ENCODE peak calls at places on chromosome X, in nine cellular contexts. X is neuronal stem cell, R is BE2C, L is tibial artery, Q is IMR-90, V is lower leg skin, G is astrocyte of the spinal cord, D is cardiac muscle cell, Y is Caco-2. H is an unnamed sample.

GRCh38 chrX:31314921-31315320 is 243.1 kb upstream of the FTHL17 start:
- DNase-seq in X (no peak), R (no peak), L (no peak), Q (peak), V (no peak), G (peak), D (no peak), Y (no peak), H (peak)

GRCh38 chrX:15497865-15498264 is 2.7 kb upstream of the BMX start:
- DNase-seq in X (peak), R (peak), L (peak), Q (peak), V (no peak), G (peak), D (peak), Y (peak), H (peak)

GRCh38 chrX:106698693-106699092 is 27.8 kb upstream of the RNF128 start:
- DNase-seq in X (no peak), R (no peak), L (no peak), Q (peak), V (no peak), G (peak), D (no peak), Y (no peak), H (peak)

GRCh38 chrX:109709129-109709631 is 23.9 kb downstream of the ACSL4 start:
- DNase-seq in X (no peak), R (no peak), L (no peak), Q (peak), V (no peak), G (peak), D (no peak), Y (peak), H (peak)

GRCh38 chrX:55907968-55908607 is 190.5 kb downstream of the RRAGB start:
- DNase-seq in X (peak), R (peak), L (peak), Q (no peak), V (peak), G (peak), D (peak), Y (peak), H (peak)

GRCh38 chrX:125132274-125132673 is 187.4 kb upstream of the TEX13C start:
- DNase-seq in X (no peak), R (no peak), L (no peak), Q (peak), V (no peak), G (no peak), D (no peak), Y (no peak), H (peak)

GRCh38 chrX:43693602-43694406 is 37.7 kb downstream of the MAOA start:
- DNase-seq in X (no peak), R (no peak), L (no peak), Q (no peak), V (no peak), G (peak), D (no peak), Y (peak), H (peak)

GRCh38 chrX:104695593-104695992 is 129.6 kb downstream of the IL1RAPL2 start:
- DNase-seq in X (no peak), R (no peak), L (no peak), Q (no peak), V (no peak), G (no peak), D (no peak), Y (no peak), H (no peak)

GRCh38 chrX:11111947-11112346 is 815 bp downstream of the HCCS start:
- DNase-seq in X (no peak), R (no peak), L (no peak), Q (no peak), V (no peak), G (no peak), D (no peak), Y (no peak), H (no peak)

GRCh38 chrX:26071618-26072017 is 66.5 kb upstream of the MAGEB18 start:
- DNase-seq in X (no peak), R (no peak), L (no peak), Q (no peak), V (no peak), G (no peak), D (no peak), Y (no peak), H (no peak)

GRCh38 chrX:32185160-32185559 is 1026.2 kb downstream of the DMD start:
- DNase-seq in X (no peak), R (no peak), L (no peak), Q (no peak), V (no peak), G (no peak), D (no peak), Y (peak), H (no peak)

GRCh38 chrX:13372203-13372980 is 52.5 kb upstream of the ATXN3L start:
- DNase-seq in X (no peak), R (no peak), L (no peak), Q (no peak), V (no peak), G (no peak), D (no peak), Y (no peak), H (no peak)

GRCh38 chrX:344371-344901 is 25.8 kb upstream of the GTPBP6 start:
- DNase-seq in X (no peak), R (no peak), L (no peak), Q (no peak), V (no peak), G (no peak), D (no peak), Y (no peak), H (no peak)

GRCh38 chrX:7943600-7944245 is 16.5 kb upstream of the PNPLA4 start:
- DNase-seq in X (no peak), R (no peak), L (no peak), Q (no peak), V (no peak), G (peak), D (no peak), Y (no peak), H (peak)

GRCh38 chrX:68912113-68912980 is 83.5 kb downstream of the EFNB1 start:
- DNase-seq in X (peak), R (peak), L (no peak), Q (no peak), V (no peak), G (peak), D (peak), Y (no peak), H (no peak)

GRCh38 chrX:65451663-65452062 is 82.9 kb downstream of the LAS1L start:
- DNase-seq in X (no peak), R (peak), L (no peak), Q (peak), V (no peak), G (peak), D (peak), Y (peak), H (peak)

GRCh38 chrX:3317191-3317718 is 29.2 kb downstream of the MXRA5 start:
- DNase-seq in X (no peak), R (no peak), L (no peak), Q (no peak), V (no peak), G (no peak), D (no peak), Y (no peak), H (no peak)

GRCh38 chrX:131830400-131831184 is 192.5 kb upstream of the STK26 start:
- DNase-seq in X (peak), R (peak), L (peak), Q (peak), V (peak), G (peak), D (peak), Y (peak), H (peak)

GRCh38 chrX:12894074-12894691 is 12.2 kb upstream of the TLR8 start:
- DNase-seq in X (no peak), R (peak), L (no peak), Q (peak), V (no peak), G (peak), D (peak), Y (peak), H (peak)

GRCh38 chrX:15475486-15475885 is 17.6 kb downstream of the PIR start:
- DNase-seq in X (no peak), R (no peak), L (no peak), Q (no peak), V (no peak), G (no peak), D (no peak), Y (no peak), H (no peak)

GRCh38 chrX:41789374-41789773 is 65.4 kb downstream of the GPR82 start:
- DNase-seq in X (no peak), R (no peak), L (no peak), Q (no peak), V (no peak), G (no peak), D (no peak), Y (no peak), H (no peak)

GRCh38 chrX:40172169-40172979 is 74.6 kb upstream of the BCOR start:
- DNase-seq in X (no peak), R (no peak), L (peak), Q (peak), V (no peak), G (peak), D (peak), Y (peak), H (peak)

GRCh38 chrX:39336709-39337294 is 535.5 kb downstream of the MID1IP1 start:
- DNase-seq in X (no peak), R (no peak), L (peak), Q (no peak), V (peak), G (peak), D (peak), Y (no peak), H (no peak)

GRCh38 chrX:65688403-65688881 is 21.0 kb downstream of the MSN start:
- DNase-seq in X (no peak), R (no peak), L (no peak), Q (peak), V (no peak), G (no peak), D (no peak), Y (no peak), H (peak)

GRCh38 chrX:67893931-67894330 is 350.1 kb downstream of the AR start:
- DNase-seq in X (no peak), R (no peak), L (no peak), Q (peak), V (no peak), G (peak), D (no peak), Y (no peak), H (peak)

GRCh38 chrX:94216738-94217137 is 542.7 kb downstream of the FAM133A start:
- DNase-seq in X (no peak), R (no peak), L (no peak), Q (no peak), V (no peak), G (no peak), D (no peak), Y (no peak), H (no peak)

GRCh38 chrX:77446840-77447239 is 349 bp upstream of the FGF16 start:
- DNase-seq in X (no peak), R (no peak), L (no peak), Q (no peak), V (no peak), G (no peak), D (no peak), Y (no peak), H (peak)
- H3K4me3 ChIP-seq in X (peak), R (no peak), L (peak), Q (no peak), V (no peak), G (peak), D (peak), Y (no peak), H (peak)

GRCh38 chrX:153725832-153726285 is 1.2 kb downstream of the ABCD1 start:
- DNase-seq in X (no peak), R (no peak), L (no peak), Q (no peak), V (no peak), G (no peak), D (no peak), Y (no peak), H (no peak)
- H3K4me3 ChIP-seq in X (no peak), R (no peak), L (peak), Q (no peak), V (no peak), G (no peak), D (no peak), Y (no peak), H (no peak)

DNA sequence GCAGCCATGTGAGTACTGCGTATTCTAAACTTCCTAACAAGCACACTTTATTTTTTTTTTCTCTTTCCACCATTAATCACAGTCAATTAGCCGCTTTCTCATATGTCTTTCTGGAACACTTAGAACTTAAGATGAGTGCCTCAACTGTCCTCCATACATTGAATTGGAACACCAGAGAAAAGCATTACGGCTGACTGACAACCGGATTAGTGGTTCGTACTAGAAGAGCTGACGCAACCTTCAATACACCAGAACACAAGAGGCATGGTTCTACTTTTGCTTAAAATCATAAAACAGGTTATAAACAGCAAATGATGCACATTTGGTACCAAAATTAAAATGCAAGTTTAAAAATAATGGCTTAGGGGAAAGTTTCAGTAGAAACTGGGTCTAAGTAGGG is 3.3 kb downstream of the TMEM47 start:
- DNase-seq in X (peak), R (no peak), L (no peak), Q (no peak), V (no peak), G (no peak), D (peak), Y (no peak), H (no peak)
- H3K4me3 ChIP-seq in X (peak), R (no peak), L (peak), Q (peak), V (no peak), G (peak), D (peak), Y (no peak), H (peak)

GRCh38 chrX:101079223-101079622 is 544 bp downstream of the TMEM35A start:
- DNase-seq in X (no peak), R (no peak), L (no peak), Q (peak), V (no peak), G (peak), D (no peak), Y (no peak), H (no peak)

GRCh38 chrX:101081257-101081656 is 2.6 kb downstream of the TMEM35A start:
- DNase-seq in X (no peak), R (no peak), L (no peak), Q (no peak), V (no peak), G (no peak), D (no peak), Y (no peak), H (peak)

GRCh38 chrX:101079736-101080135 is 1.1 kb downstream of the TMEM35A start:
- DNase-seq in X (no peak), R (no peak), L (no peak), Q (no peak), V (no peak), G (no peak), D (peak), Y (no peak), H (no peak)

GRCh38 chrX:101078716-101079115 is at the start of gene TMEM35A:
- DNase-seq in X (no peak), R (no peak), L (no peak), Q (peak), V (no peak), G (peak), D (peak), Y (no peak), H (peak)

GRCh38 chrX:101080326-101080725 is 1.6 kb downstream of the TMEM35A start:
- DNase-seq in X (no peak), R (no peak), L (no peak), Q (no peak), V (no peak), G (no peak), D (no peak), Y (no peak), H (no peak)
- H3K4me3 ChIP-seq in X (no peak), R (no peak), L (peak), Q (peak), V (no peak), G (no peak), D (no peak), Y (no peak), H (no peak)